ENCODE peak calls at places on chromosomes 4 and X, in ten cellular contexts. One of them, this sample, is unnamed.

GRCh38 chr4:48129307-48130014 is 4.6 kb downstream of the TXK start:
- DNase-seq in NCI-H524: no peak
- DNase-seq in bronchial epithelial cell: no peak
- DNase-seq in iPS-NIHi11: peak
- DNase-seq in activated CD8-positive, alpha-beta memory T cell treated with anti-CD3 and anti-CD28 coated beads for 4 hours: no peak
- DNase-seq in ELR: peak
- DNase-seq in colonic mucosa: peak
- DNase-seq in small intestine: peak
- DNase-seq in HS-5: no peak
- DNase-seq in H9: no peak
- DNase-seq in this sample: peak

GRCh38 chr4:154231796-154232478 is 259.7 kb downstream of the DCHS2 start:
- DNase-seq in NCI-H524: no peak
- DNase-seq in bronchial epithelial cell: no peak
- DNase-seq in iPS-NIHi11: no peak
- DNase-seq in activated CD8-positive, alpha-beta memory T cell treated with anti-CD3 and anti-CD28 coated beads for 4 hours: no peak
- DNase-seq in ELR: no peak
- DNase-seq in colonic mucosa: no peak
- DNase-seq in small intestine: no peak
- DNase-seq in HS-5: no peak
- DNase-seq in H9: no peak
- DNase-seq in this sample: no peak

GRCh38 chrX:107429090-107429489 is 20.4 kb upstream of the FRMPD3 start:
- DNase-seq in NCI-H524: peak
- DNase-seq in bronchial epithelial cell: peak
- DNase-seq in iPS-NIHi11: no peak
- DNase-seq in activated CD8-positive, alpha-beta memory T cell treated with anti-CD3 and anti-CD28 coated beads for 4 hours: no peak
- DNase-seq in ELR: peak
- DNase-seq in colonic mucosa: peak
- DNase-seq in small intestine: peak
- DNase-seq in HS-5: no peak
- DNase-seq in H9: peak
- DNase-seq in this sample: no peak

GRCh38 chr4:7394681-7395451 is 39.9 kb downstream of the PSAPL1 start:
- DNase-seq in NCI-H524: peak
- DNase-seq in bronchial epithelial cell: no peak
- DNase-seq in iPS-NIHi11: no peak
- DNase-seq in activated CD8-positive, alpha-beta memory T cell treated with anti-CD3 and anti-CD28 coated beads for 4 hours: no peak
- DNase-seq in ELR: no peak
- DNase-seq in colonic mucosa: no peak
- DNase-seq in small intestine: peak
- DNase-seq in HS-5: no peak
- DNase-seq in H9: peak
- DNase-seq in this sample: peak

GRCh38 chr4:41874398-41874797 is 60.8 kb upstream of the TMEM33 start:
- DNase-seq in NCI-H524: no peak
- DNase-seq in bronchial epithelial cell: no peak
- DNase-seq in iPS-NIHi11: no peak
- DNase-seq in activated CD8-positive, alpha-beta memory T cell treated with anti-CD3 and anti-CD28 coated beads for 4 hours: no peak
- DNase-seq in ELR: no peak
- DNase-seq in colonic mucosa: no peak
- DNase-seq in small intestine: no peak
- DNase-seq in HS-5: no peak
- DNase-seq in H9: peak
- DNase-seq in this sample: no peak

GRCh38 chr4:144615182-144615581 is 30.8 kb upstream of the HHIP start:
- DNase-seq in NCI-H524: no peak
- DNase-seq in bronchial epithelial cell: peak
- DNase-seq in iPS-NIHi11: no peak
- DNase-seq in activated CD8-positive, alpha-beta memory T cell treated with anti-CD3 and anti-CD28 coated beads for 4 hours: no peak
- DNase-seq in ELR: peak
- DNase-seq in colonic mucosa: no peak
- DNase-seq in small intestine: no peak
- DNase-seq in HS-5: no peak
- DNase-seq in H9: no peak
- DNase-seq in this sample: no peak

GRCh38 chrX:112866175-112866574 is 25.5 kb upstream of the AMOT start:
- DNase-seq in NCI-H524: no peak
- DNase-seq in bronchial epithelial cell: no peak
- DNase-seq in iPS-NIHi11: no peak
- DNase-seq in activated CD8-positive, alpha-beta memory T cell treated with anti-CD3 and anti-CD28 coated beads for 4 hours: no peak
- DNase-seq in ELR: no peak
- DNase-seq in colonic mucosa: no peak
- DNase-seq in small intestine: no peak
- DNase-seq in HS-5: no peak
- DNase-seq in H9: no peak
- DNase-seq in this sample: peak

GRCh38 chr4:167956676-167957075 is 135.7 kb upstream of the ANXA10 start:
- DNase-seq in NCI-H524: no peak
- DNase-seq in bronchial epithelial cell: peak
- DNase-seq in iPS-NIHi11: no peak
- DNase-seq in activated CD8-positive, alpha-beta memory T cell treated with anti-CD3 and anti-CD28 coated beads for 4 hours: no peak
- DNase-seq in ELR: peak
- DNase-seq in colonic mucosa: no peak
- DNase-seq in small intestine: no peak
- DNase-seq in HS-5: peak
- DNase-seq in H9: no peak
- DNase-seq in this sample: no peak

GRCh38 chr4:141346144-141346543 is 125.4 kb downstream of the ZNF330 start:
- DNase-seq in NCI-H524: peak
- DNase-seq in bronchial epithelial cell: peak
- DNase-seq in iPS-NIHi11: peak
- DNase-seq in activated CD8-positive, alpha-beta memory T cell treated with anti-CD3 and anti-CD28 coated beads for 4 hours: no peak
- DNase-seq in ELR: peak
- DNase-seq in colonic mucosa: no peak
- DNase-seq in small intestine: peak
- DNase-seq in HS-5: no peak
- DNase-seq in H9: no peak
- DNase-seq in this sample: peak

GRCh38 chrX:147565239-147565638 is 346.5 kb upstream of the FMR1 start:
- DNase-seq in NCI-H524: no peak
- DNase-seq in bronchial epithelial cell: peak
- DNase-seq in iPS-NIHi11: no peak
- DNase-seq in activated CD8-positive, alpha-beta memory T cell treated with anti-CD3 and anti-CD28 coated beads for 4 hours: no peak
- DNase-seq in ELR: peak
- DNase-seq in colonic mucosa: no peak
- DNase-seq in small intestine: no peak
- DNase-seq in HS-5: no peak
- DNase-seq in H9: no peak
- DNase-seq in this sample: no peak

GRCh38 chrX:139642241-139642927 is 65.6 kb downstream of the MCF2 start:
- DNase-seq in NCI-H524: peak
- DNase-seq in bronchial epithelial cell: peak
- DNase-seq in iPS-NIHi11: peak
- DNase-seq in activated CD8-positive, alpha-beta memory T cell treated with anti-CD3 and anti-CD28 coated beads for 4 hours: no peak
- DNase-seq in ELR: no peak
- DNase-seq in colonic mucosa: no peak
- DNase-seq in small intestine: no peak
- DNase-seq in HS-5: no peak
- DNase-seq in H9: peak
- DNase-seq in this sample: no peak

GRCh38 chrX:10325606-10326005 is 168.8 kb downstream of the CLCN4 start:
- DNase-seq in NCI-H524: no peak
- DNase-seq in bronchial epithelial cell: no peak
- DNase-seq in iPS-NIHi11: no peak
- DNase-seq in activated CD8-positive, alpha-beta memory T cell treated with anti-CD3 and anti-CD28 coated beads for 4 hours: no peak
- DNase-seq in ELR: no peak
- DNase-seq in colonic mucosa: no peak
- DNase-seq in small intestine: no peak
- DNase-seq in HS-5: no peak
- DNase-seq in H9: no peak
- DNase-seq in this sample: no peak

GRCh38 chr4:111808174-111808573 is 337.1 kb upstream of the FAM241A start:
- DNase-seq in NCI-H524: no peak
- DNase-seq in bronchial epithelial cell: no peak
- DNase-seq in iPS-NIHi11: no peak
- DNase-seq in activated CD8-positive, alpha-beta memory T cell treated with anti-CD3 and anti-CD28 coated beads for 4 hours: no peak
- DNase-seq in ELR: no peak
- DNase-seq in colonic mucosa: no peak
- DNase-seq in small intestine: no peak
- DNase-seq in HS-5: no peak
- DNase-seq in H9: no peak
- DNase-seq in this sample: no peak

GRCh38 chr4:90078440-90078839 is 48.8 kb upstream of the CCSER1 start:
- DNase-seq in NCI-H524: no peak
- DNase-seq in bronchial epithelial cell: peak
- DNase-seq in iPS-NIHi11: no peak
- DNase-seq in activated CD8-positive, alpha-beta memory T cell treated with anti-CD3 and anti-CD28 coated beads for 4 hours: no peak
- DNase-seq in ELR: no peak
- DNase-seq in colonic mucosa: no peak
- DNase-seq in small intestine: no peak
- DNase-seq in HS-5: no peak
- DNase-seq in H9: no peak
- DNase-seq in this sample: no peak

GRCh38 chr4:14155803-14156202 is 528.3 kb upstream of the BOD1L1 start:
- DNase-seq in NCI-H524: peak
- DNase-seq in bronchial epithelial cell: no peak
- DNase-seq in iPS-NIHi11: no peak
- DNase-seq in activated CD8-positive, alpha-beta memory T cell treated with anti-CD3 and anti-CD28 coated beads for 4 hours: no peak
- DNase-seq in ELR: no peak
- DNase-seq in colonic mucosa: no peak
- DNase-seq in small intestine: no peak
- DNase-seq in HS-5: no peak
- DNase-seq in H9: no peak
- DNase-seq in this sample: no peak

GRCh38 chr4:73704314-73705055 is 35.9 kb upstream of the CXCL8 start:
- DNase-seq in NCI-H524: no peak
- DNase-seq in bronchial epithelial cell: peak
- DNase-seq in iPS-NIHi11: peak
- DNase-seq in activated CD8-positive, alpha-beta memory T cell treated with anti-CD3 and anti-CD28 coated beads for 4 hours: no peak
- DNase-seq in ELR: peak
- DNase-seq in colonic mucosa: peak
- DNase-seq in small intestine: peak
- DNase-seq in HS-5: peak
- DNase-seq in H9: no peak
- DNase-seq in this sample: peak

GRCh38 chr4:3179126-3179706 is 69.7 kb upstream of the MSANTD1 start:
- DNase-seq in NCI-H524: no peak
- DNase-seq in bronchial epithelial cell: no peak
- DNase-seq in iPS-NIHi11: no peak
- DNase-seq in activated CD8-positive, alpha-beta memory T cell treated with anti-CD3 and anti-CD28 coated beads for 4 hours: no peak
- DNase-seq in ELR: no peak
- DNase-seq in colonic mucosa: no peak
- DNase-seq in small intestine: no peak
- DNase-seq in HS-5: no peak
- DNase-seq in H9: no peak
- DNase-seq in this sample: peak

GRCh38 chr4:173516621-173517612 is 13.1 kb downstream of the HAND2 start:
- DNase-seq in NCI-H524: no peak
- DNase-seq in bronchial epithelial cell: no peak
- DNase-seq in iPS-NIHi11: peak
- DNase-seq in activated CD8-positive, alpha-beta memory T cell treated with anti-CD3 and anti-CD28 coated beads for 4 hours: no peak
- DNase-seq in ELR: no peak
- DNase-seq in colonic mucosa: no peak
- DNase-seq in small intestine: peak
- DNase-seq in HS-5: no peak
- DNase-seq in H9: peak
- DNase-seq in this sample: peak

GRCh38 chr4:162011039-162011438 is 152.8 kb downstream of the FSTL5 start:
- DNase-seq in NCI-H524: peak
- DNase-seq in bronchial epithelial cell: no peak
- DNase-seq in iPS-NIHi11: no peak
- DNase-seq in activated CD8-positive, alpha-beta memory T cell treated with anti-CD3 and anti-CD28 coated beads for 4 hours: no peak
- DNase-seq in ELR: no peak
- DNase-seq in colonic mucosa: no peak
- DNase-seq in small intestine: no peak
- DNase-seq in HS-5: no peak
- DNase-seq in H9: no peak
- DNase-seq in this sample: no peak

GRCh38 chrX:35625714-35626113 is 172.4 kb upstream of the MAGEB16 start:
- DNase-seq in NCI-H524: no peak
- DNase-seq in bronchial epithelial cell: no peak
- DNase-seq in iPS-NIHi11: peak
- DNase-seq in activated CD8-positive, alpha-beta memory T cell treated with anti-CD3 and anti-CD28 coated beads for 4 hours: no peak
- DNase-seq in ELR: no peak
- DNase-seq in colonic mucosa: no peak
- DNase-seq in small intestine: no peak
- DNase-seq in HS-5: no peak
- DNase-seq in H9: no peak
- DNase-seq in this sample: peak

GRCh38 chr4:74054483-74055032 is 16.1 kb upstream of the CXCL3 start:
- DNase-seq in NCI-H524: peak
- DNase-seq in bronchial epithelial cell: no peak
- DNase-seq in iPS-NIHi11: no peak
- DNase-seq in activated CD8-positive, alpha-beta memory T cell treated with anti-CD3 and anti-CD28 coated beads for 4 hours: no peak
- DNase-seq in ELR: no peak
- DNase-seq in colonic mucosa: no peak
- DNase-seq in small intestine: no peak
- DNase-seq in HS-5: no peak
- DNase-seq in H9: no peak
- DNase-seq in this sample: no peak

GRCh38 chr4:145881585-145881984 is 57.0 kb downstream of the ZNF827 start:
- DNase-seq in NCI-H524: no peak
- DNase-seq in bronchial epithelial cell: no peak
- DNase-seq in iPS-NIHi11: no peak
- DNase-seq in activated CD8-positive, alpha-beta memory T cell treated with anti-CD3 and anti-CD28 coated beads for 4 hours: no peak
- DNase-seq in ELR: no peak
- DNase-seq in colonic mucosa: no peak
- DNase-seq in small intestine: no peak
- DNase-seq in HS-5: no peak
- DNase-seq in H9: no peak
- DNase-seq in this sample: no peak

GRCh38 chrX:50799531-50799961 is 14.4 kb downstream of the SHROOM4 start:
- DNase-seq in NCI-H524: no peak
- DNase-seq in bronchial epithelial cell: peak
- DNase-seq in iPS-NIHi11: no peak
- DNase-seq in activated CD8-positive, alpha-beta memory T cell treated with anti-CD3 and anti-CD28 coated beads for 4 hours: no peak
- DNase-seq in ELR: no peak
- DNase-seq in colonic mucosa: no peak
- DNase-seq in small intestine: no peak
- DNase-seq in HS-5: peak
- DNase-seq in H9: no peak
- DNase-seq in this sample: peak

GRCh38 chr4:55248756-55249155 is 97.3 kb upstream of the SRD5A3 start:
- DNase-seq in NCI-H524: no peak
- DNase-seq in bronchial epithelial cell: no peak
- DNase-seq in iPS-NIHi11: no peak
- DNase-seq in activated CD8-positive, alpha-beta memory T cell treated with anti-CD3 and anti-CD28 coated beads for 4 hours: no peak
- DNase-seq in ELR: no peak
- DNase-seq in colonic mucosa: no peak
- DNase-seq in small intestine: no peak
- DNase-seq in HS-5: no peak
- DNase-seq in H9: no peak
- DNase-seq in this sample: no peak

GRCh38 chr4:117996891-117997290 is 37.4 kb upstream of the NDST3 start:
- DNase-seq in NCI-H524: peak
- DNase-seq in bronchial epithelial cell: no peak
- DNase-seq in iPS-NIHi11: no peak
- DNase-seq in activated CD8-positive, alpha-beta memory T cell treated with anti-CD3 and anti-CD28 coated beads for 4 hours: no peak
- DNase-seq in ELR: no peak
- DNase-seq in colonic mucosa: no peak
- DNase-seq in small intestine: no peak
- DNase-seq in HS-5: no peak
- DNase-seq in H9: no peak
- DNase-seq in this sample: no peak

GRCh38 chrX:72060196-72060974 is 71.3 kb downstream of the RTL5 start:
- DNase-seq in NCI-H524: peak
- DNase-seq in bronchial epithelial cell: no peak
- DNase-seq in iPS-NIHi11: peak
- DNase-seq in activated CD8-positive, alpha-beta memory T cell treated with anti-CD3 and anti-CD28 coated beads for 4 hours: no peak
- DNase-seq in ELR: no peak
- DNase-seq in colonic mucosa: no peak
- DNase-seq in small intestine: no peak
- DNase-seq in HS-5: no peak
- DNase-seq in H9: peak
- DNase-seq in this sample: no peak

GRCh38 chrX:49171752-49172279 is at the start of gene PLP2:
- DNase-seq in NCI-H524: peak
- DNase-seq in bronchial epithelial cell: peak
- DNase-seq in iPS-NIHi11: no peak
- DNase-seq in activated CD8-positive, alpha-beta memory T cell treated with anti-CD3 and anti-CD28 coated beads for 4 hours: peak
- DNase-seq in ELR: peak
- DNase-seq in colonic mucosa: peak
- DNase-seq in small intestine: peak
- DNase-seq in HS-5: no peak
- DNase-seq in H9: no peak
- DNase-seq in this sample: peak

GRCh38 chr4:77465271-77465670 is 140.3 kb upstream of the CXCL13 start:
- DNase-seq in NCI-H524: peak
- DNase-seq in bronchial epithelial cell: peak
- DNase-seq in iPS-NIHi11: no peak
- DNase-seq in activated CD8-positive, alpha-beta memory T cell treated with anti-CD3 and anti-CD28 coated beads for 4 hours: no peak
- DNase-seq in ELR: peak
- DNase-seq in colonic mucosa: peak
- DNase-seq in small intestine: peak
- DNase-seq in HS-5: no peak
- DNase-seq in H9: peak
- DNase-seq in this sample: peak

This sample was measured in hepatocyte.